ENCODE peak calls at places on chromosomes 12 and 14, in four cellular contexts. C, H, V and A are unnamed samples.

GRCh38 chr12:1885082-1885596 is 33.3 kb downstream of the CACNA2D4 start:
- DNase-seq in C (no peak), H (no peak), V (no peak), A (no peak)

GRCh38 chr12:83709899-83710298 is 1023.2 kb downstream of the TMTC2 start:
- DNase-seq in C (no peak), H (no peak), V (no peak), A (no peak)

GRCh38 chr12:111792155-111792876 is 25.6 kb downstream of the ALDH2 start:
- DNase-seq in C (no peak), H (peak), V (no peak), A (no peak)

GRCh38 chr14:48560421-48560820 is 885.0 kb upstream of the MDGA2 start:
- DNase-seq in C (no peak), H (no peak), V (no peak), A (no peak)

GRCh38 chr14:50875359-50876090 is 3.7 kb downstream of the ABHD12B start:
- DNase-seq in C (no peak), H (no peak), V (peak), A (no peak)

GRCh38 chr14:19800282-19801117 is 3.1 kb upstream of the OR4N2 start:
- DNase-seq in C (no peak), H (no peak), V (no peak), A (no peak)

GRCh38 chr12:116539905-116540482 is 19.2 kb upstream of the MAP1LC3B2 start:
- DNase-seq in C (peak), H (no peak), V (no peak), A (peak)

GRCh38 chr12:879641-880040 is 69.9 kb downstream of the RAD52 start:
- DNase-seq in C (no peak), H (no peak), V (no peak), A (no peak)

GRCh38 chr14:98404811-98405210 is 867.2 kb downstream of the BCL11B start:
- DNase-seq in C (no peak), H (no peak), V (no peak), A (no peak)

GRCh38 chr14:24432259-24433131 is 2.7 kb downstream of the KHNYN start:
- DNase-seq in C (peak), H (no peak), V (no peak), A (no peak)

GRCh38 chr12:54993181-54993835 is 8.7 kb upstream of the TESPA1 start:
- DNase-seq in C (peak), H (peak), V (no peak), A (peak)

GRCh38 chr14:99230271-99231141 is 41.5 kb downstream of the BCL11B start:
- DNase-seq in C (no peak), H (peak), V (no peak), A (no peak)

GRCh38 chr12:49342914-49343731 is 3.6 kb upstream of the DNAJC22 start:
- DNase-seq in C (no peak), H (peak), V (no peak), A (no peak)

GRCh38 chr12:117100251-117100650 is 1.0 kb upstream of the TESC start:
- DNase-seq in C (peak), H (peak), V (no peak), A (peak)

GRCh38 chr12:5969974-5970690 is 25.1 kb upstream of the ANO2 start:
- DNase-seq in C (no peak), H (no peak), V (no peak), A (no peak)

GRCh38 chr12:131714759-131715158 is 3.9 kb downstream of the SFSWAP start:
- DNase-seq in C (no peak), H (no peak), V (no peak), A (no peak)

GRCh38 chr12:132429932-132430643 is 59.9 kb upstream of the FBRSL1 start:
- DNase-seq in C (no peak), H (peak), V (no peak), A (peak)

GRCh38 chr14:104867371-104868059 is 2.4 kb downstream of the CEP170B start:
- DNase-seq in C (no peak), H (no peak), V (no peak), A (no peak)

GRCh38 chr14:73249108-73249507 is 11.8 kb downstream of the PAPLN start:
- DNase-seq in C (no peak), H (no peak), V (no peak), A (no peak)

GRCh38 chr12:96258451-96258933 is 64.3 kb downstream of the ELK3 start:
- DNase-seq in C (no peak), H (no peak), V (no peak), A (no peak)

GRCh38 chr12:111034148-111034910 is 114.0 kb upstream of the MYL2 start:
- DNase-seq in C (peak), H (no peak), V (no peak), A (peak)

GRCh38 chr14:72104011-72104613 is 171.9 kb downstream of the RGS6 start:
- DNase-seq in C (peak), H (peak), V (no peak), A (peak)

GRCh38 chr14:39366460-39367386 is 65.5 kb downstream of the FBXO33 start:
- DNase-seq in C (no peak), H (no peak), V (no peak), A (no peak)

GRCh38 chr12:132250707-132251106 is 78.7 kb downstream of the GALNT9 start:
- DNase-seq in C (no peak), H (no peak), V (no peak), A (no peak)

GRCh38 chr12:4009979-4010704 is 136.9 kb upstream of the PARP11 start:
- DNase-seq in C (no peak), H (no peak), V (no peak), A (no peak)

GRCh38 chr12:24307153-24307552 is 357.7 kb upstream of the SOX5 start:
- DNase-seq in C (no peak), H (no peak), V (no peak), A (no peak)

GRCh38 chr14:50741571-50741970 is 73.5 kb upstream of the SAV1 start:
- DNase-seq in C (no peak), H (no peak), V (no peak), A (no peak)

GRCh38 chr12:116773276-116773731 is 35.2 kb downstream of the RNFT2 start:
- DNase-seq in C (no peak), H (peak), V (no peak), A (peak)

GRCh38 chr14:106308839-106309389 is 782.5 kb downstream of the TMEM121 start:
- DNase-seq in C (peak), H (peak), V (peak), A (peak)

GRCh38 chr14:106613256-106613655 is 1086.9 kb downstream of the TMEM121 start:
- DNase-seq in C (no peak), H (no peak), V (no peak), A (no peak)

GRCh38 chr12:34108405-34108803 is 86.1 kb downstream of the ALG10 start:
- DNase-seq in C (no peak), H (no peak), V (no peak), A (no peak)

GRCh38 chr12:101804409-101804808 is 26.4 kb downstream of the GNPTAB start:
- DNase-seq in C (no peak), H (no peak), V (no peak), A (no peak)

GRCh38 chr14:95197498-95198010 is 40.2 kb upstream of the DICER1 start:
- DNase-seq in C (no peak), H (no peak), V (no peak), A (peak)

DNA sequence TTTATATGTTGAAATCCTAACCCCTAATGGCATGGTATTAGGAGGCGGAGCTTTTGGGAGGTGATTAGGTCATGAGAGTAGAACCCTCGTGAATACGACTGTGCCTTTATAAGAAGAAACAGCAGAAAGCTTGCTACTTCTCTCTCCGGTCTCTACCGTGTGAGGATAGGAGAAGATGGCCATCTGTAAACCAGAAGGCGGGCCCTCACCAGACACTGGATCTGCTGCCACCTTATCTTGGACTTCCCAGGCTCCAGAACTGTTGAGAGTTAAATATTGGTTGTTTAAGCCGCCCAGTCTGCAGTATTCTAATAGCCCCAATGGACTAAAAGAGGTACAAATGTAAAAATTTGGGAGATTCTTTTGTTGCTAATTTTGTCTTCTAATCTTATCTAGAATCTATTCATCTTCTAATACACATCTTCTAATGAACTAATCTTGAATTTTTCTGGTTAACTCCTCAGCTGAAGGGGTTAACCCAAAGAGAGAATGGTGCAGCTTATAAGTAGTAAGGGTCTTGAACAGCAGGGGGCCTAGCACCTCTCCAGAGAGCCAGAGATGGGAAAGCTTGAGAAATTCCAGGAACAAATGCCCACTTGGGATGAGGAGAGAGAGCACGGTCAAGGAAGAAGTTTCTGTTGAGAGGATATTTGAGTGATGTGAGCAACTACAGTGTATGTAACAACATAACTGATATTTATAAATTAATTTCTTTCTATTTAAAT is 264.0 kb upstream of the GRIP1 start:
- DNase-seq in C (peak), H (no peak), V (no peak), A (peak)
- TF ChIP-seq USF1 in C (no peak), H (no peak), V (no peak), A (no peak)

GRCh38 chr12:120762093-120762492 is 36.5 kb downstream of the ACADS start:
- DNase-seq in C (no peak), H (no peak), V (no peak), A (no peak)
- TF ChIP-seq USF1 in C (no peak), H (no peak), V (no peak), A (no peak)

GRCh38 chr12:47973870-47974269 is 10.5 kb downstream of the TMEM106C start:
- DNase-seq in C (no peak), H (no peak), V (no peak), A (no peak)

GRCh38 chr12:47975816-47976215 is 12.4 kb downstream of the TMEM106C start:
- DNase-seq in C (no peak), H (no peak), V (no peak), A (no peak)

GRCh38 chr12:47975036-47975620 is 11.7 kb downstream of the TMEM106C start:
- DNase-seq in C (no peak), H (no peak), V (no peak), A (no peak)

GRCh38 chr12:47970843-47971242 is 7.4 kb downstream of the TMEM106C start:
- DNase-seq in C (no peak), H (no peak), V (no peak), A (no peak)

DNA sequence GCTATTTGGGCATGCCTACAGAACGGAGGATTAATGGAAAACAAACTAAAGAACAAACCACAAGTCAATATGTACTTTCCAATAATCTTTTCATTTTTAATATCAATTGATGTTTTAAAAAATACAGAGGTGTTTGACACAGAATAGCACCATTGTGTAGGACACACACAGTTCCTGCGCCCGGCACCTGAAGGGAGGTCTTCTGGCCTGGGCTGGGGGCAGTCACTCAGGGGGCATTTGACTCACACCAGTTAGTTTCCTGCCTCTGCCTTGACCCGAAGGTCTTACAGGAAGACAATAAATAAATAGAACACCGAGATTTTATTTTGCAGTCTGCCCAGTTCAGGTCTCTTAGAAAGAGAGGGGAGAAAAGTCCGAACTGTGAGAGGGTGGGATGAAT is 9.5 kb downstream of the TMEM106C start:
- DNase-seq in C (no peak), H (no peak), V (no peak), A (no peak)
- TF ChIP-seq USF1 in C (no peak), H (no peak), V (no peak), A (no peak)

DNA sequence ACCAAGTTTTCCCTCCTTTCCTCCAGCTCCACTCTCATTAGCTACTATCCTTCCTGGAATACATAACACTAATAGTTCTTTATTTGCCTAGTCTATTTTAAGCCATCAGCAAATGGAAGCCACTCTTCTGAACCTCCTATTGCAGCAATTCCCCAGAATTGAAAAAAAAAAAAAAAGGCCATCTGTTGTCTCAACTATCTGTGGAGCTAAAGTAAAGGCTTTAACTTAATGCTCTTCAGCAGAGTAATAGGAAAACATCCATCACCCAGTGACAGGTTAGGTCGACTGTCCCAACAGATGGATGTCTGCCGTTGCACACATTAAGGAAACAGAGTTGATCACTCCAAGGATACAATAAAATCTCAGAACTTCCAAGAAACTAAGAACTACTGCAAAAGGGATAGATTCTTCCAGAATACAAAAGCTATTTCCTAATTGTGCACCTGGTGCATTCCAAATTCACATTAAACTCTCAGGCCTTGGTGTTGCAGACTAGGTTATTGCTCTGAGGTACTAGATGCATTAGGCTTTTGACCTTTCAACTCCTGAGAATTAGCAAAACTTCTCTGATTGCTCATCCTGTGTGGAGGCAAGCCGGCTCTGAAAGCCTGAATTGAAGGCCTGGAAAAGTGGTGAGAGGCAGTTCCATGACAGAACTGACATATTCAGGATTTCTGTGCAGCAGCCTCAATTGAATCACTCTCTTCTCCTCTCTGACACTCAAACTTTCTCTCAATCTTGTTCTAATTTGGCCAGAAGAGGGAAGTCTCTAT is 238.4 kb upstream of the HMGA2 start:
- DNase-seq in C (no peak), H (no peak), V (no peak), A (no peak)
- TF ChIP-seq USF1 in C (no peak), H (no peak), V (no peak), A (no peak)

GRCh38 chr12:27431185-27431584 is 15.4 kb upstream of the SMCO2 start:
- DNase-seq in C (no peak), H (no peak), V (no peak), A (no peak)
- TF ChIP-seq USF1 in C (no peak), H (no peak), V (no peak), A (no peak)

GRCh38 chr12:43578782-43579181 is 26.8 kb upstream of the ADAMTS20 start:
- DNase-seq in C (no peak), H (no peak), V (no peak), A (no peak)
- TF ChIP-seq USF1 in C (no peak), H (no peak), V (no peak), A (no peak)

GRCh38 chr12:74790958-74791357 is 253.3 kb downstream of the ATXN7L3B start:
- DNase-seq in C (no peak), H (no peak), V (no peak), A (no peak)
- TF ChIP-seq USF1 in C (no peak), H (no peak), V (no peak), A (no peak)

GRCh38 chr14:76717508-76717907 is 43.8 kb upstream of the VASH1 start:
- DNase-seq in C (no peak), H (no peak), V (no peak), A (no peak)

GRCh38 chr14:76716285-76716684 is 45.0 kb upstream of the VASH1 start:
- DNase-seq in C (no peak), H (no peak), V (no peak), A (no peak)

GRCh38 chr14:76715927-76716200 is 45.4 kb upstream of the VASH1 start:
- DNase-seq in C (no peak), H (no peak), V (no peak), A (no peak)

GRCh38 chr14:76718306-76719075 is 42.8 kb upstream of the VASH1 start:
- DNase-seq in C (no peak), H (no peak), V (no peak), A (no peak)

DNA sequence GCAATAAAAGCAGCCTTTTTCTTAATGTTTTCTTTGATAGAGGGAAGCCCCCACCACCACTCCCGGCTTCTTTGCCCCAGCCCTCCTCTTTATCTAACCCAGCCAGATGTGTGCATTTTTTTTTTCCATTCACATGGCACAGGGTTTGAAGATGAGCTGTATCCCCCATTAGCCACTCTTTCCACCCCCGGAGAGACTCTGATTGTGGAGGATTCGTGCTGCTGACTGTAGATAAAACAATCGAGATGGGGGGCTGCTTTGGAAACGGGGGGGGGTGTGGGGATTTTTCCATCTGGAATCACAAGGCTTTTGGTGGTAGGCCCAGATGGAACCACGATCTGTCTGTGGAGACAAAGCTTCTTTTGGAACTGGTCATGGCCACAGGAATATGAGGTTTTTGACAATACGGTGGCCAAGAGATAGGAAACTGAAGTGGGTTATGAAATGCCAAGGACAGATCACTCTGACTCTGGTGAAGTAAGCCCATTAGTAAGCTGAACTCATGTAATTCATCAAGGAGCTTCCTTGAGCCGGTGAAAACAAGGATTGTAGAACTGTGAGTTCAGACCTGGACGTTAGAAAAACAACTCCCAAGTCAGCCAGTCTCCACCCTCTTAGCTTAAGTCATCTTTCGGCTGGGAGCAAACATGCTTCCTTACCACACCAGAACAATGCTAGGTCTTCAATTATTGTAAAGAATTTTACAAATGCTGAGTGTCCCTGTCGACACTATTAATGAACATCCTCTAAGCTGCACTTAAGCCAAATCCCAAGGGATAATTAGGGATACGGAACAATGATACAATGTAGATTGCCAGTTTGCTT is 46.0 kb upstream of the VASH1 start:
- DNase-seq in C (no peak), H (peak), V (no peak), A (no peak)
- TF ChIP-seq USF1 in C (no peak), H (no peak), V (no peak), A (no peak)

GRCh38 chr14:34237098-34237497 is 224.9 kb downstream of the SPTSSA start:
- DNase-seq in C (no peak), H (no peak), V (no peak), A (no peak)
- TF ChIP-seq USF1 in C (no peak), H (no peak), V (no peak), A (no peak)